ENCODE peak calls at places on chromosome 19, in five cellular contexts. N, Z, A, K and S are unnamed samples.

GRCh38 chr19:7817801-7818200 is 12.2 kb upstream of the EVI5L start:
- DNase-seq in Z (no peak), A (no peak), N (no peak), K (no peak), S (no peak)

GRCh38 chr19:18029617-18030338 is 21.8 kb downstream of the ARRDC2 start:
- DNase-seq in Z (no peak), K (peak; percentile 59), A (peak; percentile 78), N (no peak), S (peak; percentile 70)

GRCh38 chr19:409006-409514 is at the start of gene C2CD4C:
- DNase-seq in Z (peak; percentile 56), A (no peak), N (peak; percentile 10), K (no peak), S (no peak)

GRCh38 chr19:28667348-28667977 is 545.5 kb downstream of the UQCRFS1 start:
- DNase-seq in K (no peak), A (no peak), Z (no peak), N (no peak), S (no peak)

GRCh38 chr19:37942516-37942902 is 35.5 kb downstream of the SIPA1L3 start:
- DNase-seq in Z (no peak), N (no peak), K (no peak), A (no peak), S (no peak)

GRCh38 chr19:36060430-36060829 is 5.7 kb downstream of the WDR62 start:
- DNase-seq in N (no peak), Z (peak; percentile 72), A (peak; percentile 31), K (no peak), S (no peak)

GRCh38 chr19:40662925-40663711 is 27.3 kb downstream of the NUMBL start:
- DNase-seq in A (peak; percentile 93), Z (peak; percentile 95), K (peak; percentile 69), N (peak; percentile 91), S (peak; percentile 95)

GRCh38 chr19:15292140-15292539 is 40.2 kb downstream of the BRD4 start:
- DNase-seq in K (no peak), A (no peak), Z (no peak), N (no peak), S (no peak)

GRCh38 chr19:18379803-18380747 is 5.9 kb upstream of the GDF15 start:
- DNase-seq in N (peak; percentile 93), A (peak; percentile 93), K (peak; percentile 93), Z (no peak), S (peak; percentile 96)

GRCh38 chr19:1251233-1251502 is 2.8 kb downstream of the MIDN start:
- DNase-seq in N (peak; percentile 65), A (no peak), Z (peak; percentile 70), K (no peak), S (no peak)

GRCh38 chr19:56174086-56174485 is 1.7 kb upstream of the GALP start:
- DNase-seq in Z (no peak), N (no peak), A (no peak), K (no peak), S (no peak)

GRCh38 chr19:2282062-2282861 is at the start of gene PEAK3:
- DNase-seq in A (peak; percentile 70), Z (peak; percentile 59), K (no peak), N (peak; percentile 41), S (peak; percentile 84)

GRCh38 chr19:53903055-53903680 is 5.9 kb upstream of the CACNG7 start:
- DNase-seq in K (no peak), Z (peak; percentile 69), N (no peak), A (no peak), S (no peak)

GRCh38 chr19:51712461-51713081 is 11.2 kb downstream of the HAS1 start:
- DNase-seq in N (no peak), Z (peak; percentile 12), A (no peak), K (no peak), S (no peak)

DNA sequence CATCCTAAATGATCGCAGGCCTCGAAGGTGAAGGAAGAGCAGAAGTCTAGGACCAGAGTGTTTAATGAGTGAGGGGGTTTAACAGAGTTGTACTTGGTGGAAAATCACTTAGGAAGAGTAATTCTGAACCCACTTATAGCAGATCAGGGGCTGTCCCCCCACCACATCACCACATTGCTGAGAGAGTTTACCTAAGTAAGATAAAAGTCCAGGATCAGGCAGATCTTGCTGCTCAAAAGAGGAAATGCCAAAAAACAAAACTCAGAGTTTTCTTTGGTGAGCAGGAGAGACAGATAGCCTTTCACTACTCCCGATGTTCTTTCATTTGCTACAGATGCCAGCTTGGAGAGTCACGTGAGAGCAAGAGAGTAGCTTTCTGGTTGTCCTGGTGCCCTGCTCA is 15.4 kb downstream of the ZNF317 start:
- DNase-seq in A (no peak), N (no peak), Z (no peak), K (no peak), S (no peak)
- H3K9me3 ChIP-seq in A (peaks cover 27% of the 10 kb centered on the region), N (peaks cover 92% of the 10 kb centered on the region), Z (peaks cover 49% of the 10 kb centered on the region), K (peaks cover 59% of the 10 kb centered on the region), S (peaks cover 12% of the 10 kb centered on the region)

DNA sequence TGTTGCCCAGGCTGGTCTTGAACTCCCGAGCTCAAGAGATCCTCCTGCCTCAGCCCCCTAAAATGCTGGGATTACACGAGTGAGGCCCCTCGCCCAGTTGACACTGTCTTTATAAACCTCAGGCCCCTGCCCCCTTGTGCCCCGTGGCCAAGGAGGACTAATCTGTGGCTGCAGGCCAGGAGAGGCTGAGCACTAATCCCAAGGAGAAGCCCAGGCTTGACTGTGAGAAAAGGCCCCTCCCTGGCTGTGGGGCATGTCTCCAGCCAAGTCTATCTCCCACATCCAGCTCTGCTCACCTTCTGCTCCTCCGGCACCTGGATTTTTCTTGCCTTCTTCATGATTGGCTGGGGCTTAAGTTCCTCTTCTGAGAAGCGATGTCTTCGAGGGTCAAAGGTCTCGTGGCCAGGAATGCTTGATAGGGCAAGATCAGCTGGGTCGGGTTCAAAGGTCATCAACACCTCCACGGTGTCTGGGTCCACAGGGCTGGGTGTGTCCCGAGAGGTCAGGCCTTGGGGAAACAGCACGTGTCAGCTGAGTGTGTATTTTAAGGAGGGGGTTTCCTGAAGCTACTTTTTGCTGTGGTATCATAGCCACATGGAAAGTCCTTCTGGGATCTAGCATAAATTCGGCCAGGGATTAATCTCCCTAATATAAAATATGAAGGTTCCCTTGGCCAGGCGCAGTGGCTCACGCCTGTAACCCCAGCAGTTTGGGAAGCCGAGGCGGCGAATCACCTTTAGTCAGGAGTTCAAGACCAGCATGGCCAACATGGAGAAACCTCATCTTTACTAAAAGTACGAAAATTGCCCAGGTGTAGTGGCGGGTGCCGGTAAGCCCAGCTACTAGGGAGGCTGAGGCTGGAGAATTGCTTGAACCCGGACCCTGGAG is 3.8 kb downstream of the DBP start:
- DNase-seq in A (no peak), Z (no peak), N (no peak), K (no peak), S (no peak)
- H3K4me3 ChIP-seq in A (peak overlapping the region; percentile 87), Z (peak overlapping the region; percentile 62), N (no peak overlapping the region), K (peak overlapping the region; percentile 43), S (no peak overlapping the region)

GRCh38 chr19:34957830-34958751 is 5.9 kb downstream of the ZNF792 start:
- DNase-seq in A (no peak), K (no peak), N (no peak), Z (no peak), S (no peak)

GRCh38 chr19:34959021-34959420 is 5.0 kb downstream of the ZNF792 start:
- DNase-seq in K (no peak), Z (no peak), A (no peak), N (no peak), S (no peak)

DNA sequence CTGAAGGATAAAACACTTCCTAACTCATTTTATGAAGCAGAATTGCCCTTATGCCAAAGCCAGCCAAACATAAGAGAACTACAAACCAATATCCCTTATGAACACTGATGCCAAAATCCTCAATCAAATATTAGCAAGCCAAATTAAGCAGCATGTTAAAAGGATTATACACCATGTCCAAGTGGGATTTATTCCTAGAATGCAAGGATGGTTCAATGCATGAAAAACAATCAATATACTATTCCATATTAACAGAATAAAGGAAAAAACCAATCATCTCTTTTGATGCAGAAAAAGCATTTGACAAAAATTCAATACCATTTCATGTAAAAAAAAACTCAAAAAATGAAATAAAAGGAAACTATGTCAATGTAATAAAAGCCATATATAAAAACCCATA is 10.9 kb downstream of the ZNF792 start:
- DNase-seq in N (no peak), Z (no peak), K (no peak), A (no peak), S (no peak)
- H3K9me3 ChIP-seq in N (peaks cover 98% of the 10 kb centered on the region), Z (peaks cover 78% of the 10 kb centered on the region), K (peaks cover 24% of the 10 kb centered on the region), A (peaks cover 68% of the 10 kb centered on the region), S (peaks cover 82% of the 10 kb centered on the region)

GRCh38 chr19:46427518-46427917 is 1.2 kb downstream of the PNMA8C start:
- DNase-seq in N (no peak), K (no peak), Z (no peak), A (no peak), S (no peak)

GRCh38 chr19:46426035-46426505 is 2.7 kb downstream of the PNMA8C start:
- DNase-seq in Z (no peak), A (no peak), N (no peak), K (no peak), S (no peak)

GRCh38 chr19:46426506-46427162 is 2.1 kb downstream of the PNMA8C start:
- DNase-seq in N (no peak), Z (peak; percentile 91), K (no peak), A (peak; percentile 73), S (no peak)

GRCh38 chr19:46429999-46430398 is 1.3 kb upstream of the PNMA8C start:
- DNase-seq in N (no peak), Z (no peak), K (no peak), A (no peak), S (no peak)

DNA sequence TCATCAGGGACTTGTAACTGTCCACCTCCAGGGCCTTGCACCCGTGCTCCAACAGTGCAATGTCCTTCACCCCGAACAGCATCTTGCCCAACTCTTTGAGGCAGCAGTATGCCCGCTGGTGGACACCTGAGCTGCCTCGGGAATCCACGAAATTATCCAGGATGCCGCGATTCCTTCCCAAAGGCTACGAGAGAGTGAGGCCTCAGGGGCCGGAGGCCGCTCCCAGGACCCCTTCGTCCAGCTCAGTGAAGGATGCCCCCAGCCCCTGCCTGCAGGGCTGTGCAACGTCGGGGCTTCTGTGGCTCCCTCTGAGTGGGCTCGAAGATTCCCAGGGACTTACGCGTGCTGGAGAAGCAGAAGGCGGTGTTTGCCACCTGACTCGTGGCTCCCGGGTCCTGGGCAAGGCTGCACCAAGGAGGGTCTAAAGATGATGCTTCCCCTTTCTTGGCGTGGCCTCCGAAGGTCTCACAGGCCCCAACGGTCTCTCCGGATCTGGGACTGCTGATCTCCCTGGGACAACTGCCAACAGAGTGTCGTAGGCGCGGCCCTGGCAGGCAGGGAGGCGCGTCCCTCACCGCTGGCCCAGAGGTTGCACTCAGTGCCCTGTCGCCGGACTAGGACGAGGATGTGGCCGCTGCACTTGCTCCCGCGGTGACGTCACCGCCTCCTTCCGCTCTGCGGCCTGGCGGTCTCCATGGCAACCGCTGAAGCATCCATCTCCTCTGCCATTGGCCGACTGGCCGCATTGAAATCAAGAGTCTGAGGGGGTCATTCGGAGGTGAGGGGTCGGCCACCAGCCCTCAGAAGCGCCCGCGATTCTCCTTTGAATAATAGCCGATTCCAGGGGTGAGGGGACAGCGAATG is at the start of gene PNMA8C:
- DNase-seq in A (peak; percentile 74), Z (peak; percentile 75), K (no peak), N (no peak), S (peak; percentile 66)
- H3K4me3 ChIP-seq in A (peak within 1 kb of the TSS; percentile 7), Z (peak within 1 kb of the TSS; percentile 41), K (no peak within 1 kb of the TSS), N (no peak within 1 kb of the TSS), S (no peak within 1 kb of the TSS)

GRCh38 chr19:11058246-11059030 is 30.8 kb upstream of the LDLR start:
- DNase-seq in A (no peak), N (no peak), Z (no peak), K (no peak), S (no peak)
- H3K9me3 ChIP-seq in A (no peaks in the 10 kb centered on the region), N (no peaks in the 10 kb centered on the region), Z (no peaks in the 10 kb centered on the region), K (no peaks in the 10 kb centered on the region), S (no peaks in the 10 kb centered on the region)